ENCODE peak calls at places on chromosomes 6 and 20, in six cellular contexts. W is IMR-90; M is kidney tubule cell; R is suprapubic skin; K is central memory CD8-positive, alpha-beta T cell; H is caudate nucleus. Q is an unnamed sample.

GRCh38 chr6:162377735-162378134 is 349.8 kb downstream of the PRKN start:
- DNase-seq in W (no peak), M (peak; percentile 13), R (no peak), K (no peak), H (no peak), Q (no peak)

GRCh38 chr20:11769825-11770224 is 147.9 kb upstream of the BTBD3 start:
- DNase-seq in W (no peak), M (no peak), R (no peak), K (no peak), H (no peak), Q (no peak)

GRCh38 chr6:41684311-41685182 is 46.3 kb downstream of the MDFI start:
- DNase-seq in W (no peak), M (no peak), R (no peak), K (no peak), H (no peak), Q (no peak)

GRCh38 chr6:6007311-6008113 is 787 bp upstream of the NRN1 start:
- DNase-seq in W (no peak), M (no peak), R (no peak), K (no peak), H (no peak), Q (no peak)

GRCh38 chr20:25070821-25071473 is 11.0 kb downstream of the VSX1 start:
- DNase-seq in W (no peak), M (no peak), R (peak; percentile 35), K (no peak), H (no peak), Q (peak; percentile 43)

GRCh38 chr6:163752446-163752845 is 337.9 kb downstream of the QKI start:
- DNase-seq in W (no peak), M (no peak), R (no peak), K (no peak), H (no peak), Q (no peak)

GRCh38 chr6:136822051-136822378 is 377 bp upstream of the PEX7 start:
- DNase-seq in W (peak; percentile 62), M (no peak), R (no peak), K (no peak), H (no peak), Q (no peak)

GRCh38 chr20:21100590-21101452 is 5.3 kb downstream of the LINC00237 start:
- DNase-seq in W (peak; percentile 2), M (no peak), R (no peak), K (peak; percentile 18), H (no peak), Q (no peak)

GRCh38 chr6:98824163-98824906 is 10.0 kb upstream of the POU3F2 start:
- DNase-seq in W (no peak), M (no peak), R (no peak), K (no peak), H (no peak), Q (no peak)

GRCh38 chr6:73610444-73611275 is 43.1 kb downstream of the SLC17A5 start:
- DNase-seq in W (peak; percentile 66), M (peak; percentile 65), R (no peak), K (no peak), H (no peak), Q (no peak)

GRCh38 chr20:50245561-50246366 is 55.1 kb downstream of the CEBPB start:
- DNase-seq in W (peak; percentile 85), M (peak; percentile 49), R (no peak), K (no peak), H (no peak), Q (no peak)

GRCh38 chr6:137291441-137291840 is 72.3 kb upstream of the IFNGR1 start:
- DNase-seq in W (peak; percentile 12), M (no peak), R (no peak), K (no peak), H (no peak), Q (no peak)

GRCh38 chr6:33080127-33081089 is 4.6 kb downstream of the HLA-DPB1 start:
- DNase-seq in W (peak; percentile 48), M (peak; percentile 70), R (no peak), K (no peak), H (no peak), Q (peak; percentile 84)

GRCh38 chr20:15561707-15562106 is 1011.5 kb downstream of the KIF16B start:
- DNase-seq in W (no peak), M (no peak), R (no peak), K (no peak), H (no peak), Q (no peak)

GRCh38 chr6:131654326-131654725 is 17.2 kb downstream of the ENPP3 start:
- DNase-seq in W (no peak), M (peak; percentile 57), R (no peak), K (no peak), H (no peak), Q (no peak)

GRCh38 chr6:154754152-154754551 is 20.9 kb downstream of the SCAF8 start:
- DNase-seq in W (peak; percentile 73), M (peak; percentile 60), R (no peak), K (no peak), H (no peak), Q (no peak)

GRCh38 chr6:170086639-170087420 is 204.0 kb downstream of the DLL1 start:
- DNase-seq in W (no peak), M (no peak), R (peak; percentile 79), K (peak; percentile 11), H (no peak), Q (peak; percentile 67)

GRCh38 chr20:49747707-49748524 is 34.2 kb upstream of the B4GALT5 start:
- DNase-seq in W (peak; percentile 50), M (no peak), R (peak; percentile 92), K (no peak), H (peak; percentile 23), Q (peak; percentile 85)

GRCh38 chr20:6831461-6831860 is 64.0 kb downstream of the BMP2 start:
- DNase-seq in W (no peak), M (peak; percentile 46), R (no peak), K (no peak), H (no peak), Q (no peak)

GRCh38 chr6:46788791-46789190 is 4.4 kb upstream of the MEP1A start:
- DNase-seq in W (no peak), M (peak; percentile 83), R (no peak), K (no peak), H (no peak), Q (no peak)